ENCODE peak calls at places on chromosomes 5 and 9, in four cellular contexts. One of them, this sample, is unnamed.

GRCh38 chr5:173714551-173715428 is 98.3 kb upstream of the BOD1 start:
- DNase-seq in NCI-H774: no peak
- DNase-seq in stimulated activated CD4-positive, alpha-beta T cell treated with anti-CD3 and anti-CD28 coated beads, TNF-alpha, amount 100 ng/mL, for 4 hours: no peak
- DNase-seq in NAMALWA: no peak
- DNase-seq in this sample: no peak

GRCh38 chr9:126629007-126629674 is 15.4 kb downstream of the LMX1B start:
- DNase-seq in NCI-H774: no peak
- DNase-seq in stimulated activated CD4-positive, alpha-beta T cell treated with anti-CD3 and anti-CD28 coated beads, TNF-alpha, amount 100 ng/mL, for 4 hours: no peak
- DNase-seq in NAMALWA: no peak
- DNase-seq in this sample: no peak

GRCh38 chr5:150487199-150488061 is 20.5 kb upstream of the NDST1 start:
- DNase-seq in NCI-H774: no peak
- DNase-seq in stimulated activated CD4-positive, alpha-beta T cell treated with anti-CD3 and anti-CD28 coated beads, TNF-alpha, amount 100 ng/mL, for 4 hours: no peak
- DNase-seq in NAMALWA: peak
- DNase-seq in this sample: no peak

GRCh38 chr5:15799014-15799413 is 299.0 kb downstream of the FBXL7 start:
- DNase-seq in NCI-H774: no peak
- DNase-seq in stimulated activated CD4-positive, alpha-beta T cell treated with anti-CD3 and anti-CD28 coated beads, TNF-alpha, amount 100 ng/mL, for 4 hours: no peak
- DNase-seq in NAMALWA: no peak
- DNase-seq in this sample: no peak

GRCh38 chr5:76337949-76338589 is 65.0 kb upstream of the IQGAP2 start:
- DNase-seq in NCI-H774: no peak
- DNase-seq in stimulated activated CD4-positive, alpha-beta T cell treated with anti-CD3 and anti-CD28 coated beads, TNF-alpha, amount 100 ng/mL, for 4 hours: peak
- DNase-seq in NAMALWA: peak
- DNase-seq in this sample: peak

GRCh38 chr9:6557883-6558282 is 87.6 kb downstream of the GLDC start:
- DNase-seq in NCI-H774: no peak
- DNase-seq in stimulated activated CD4-positive, alpha-beta T cell treated with anti-CD3 and anti-CD28 coated beads, TNF-alpha, amount 100 ng/mL, for 4 hours: no peak
- DNase-seq in NAMALWA: no peak
- DNase-seq in this sample: no peak

GRCh38 chr5:78221964-78222451 is 72.5 kb downstream of the AP3B1 start:
- DNase-seq in NCI-H774: no peak
- DNase-seq in stimulated activated CD4-positive, alpha-beta T cell treated with anti-CD3 and anti-CD28 coated beads, TNF-alpha, amount 100 ng/mL, for 4 hours: no peak
- DNase-seq in NAMALWA: peak
- DNase-seq in this sample: peak

GRCh38 chr5:40233268-40233667 is 446.4 kb upstream of the PTGER4 start:
- DNase-seq in NCI-H774: no peak
- DNase-seq in stimulated activated CD4-positive, alpha-beta T cell treated with anti-CD3 and anti-CD28 coated beads, TNF-alpha, amount 100 ng/mL, for 4 hours: no peak
- DNase-seq in NAMALWA: no peak
- DNase-seq in this sample: no peak

GRCh38 chr5:151214614-151215545 is 9.0 kb downstream of the CCDC69 start:
- DNase-seq in NCI-H774: no peak
- DNase-seq in stimulated activated CD4-positive, alpha-beta T cell treated with anti-CD3 and anti-CD28 coated beads, TNF-alpha, amount 100 ng/mL, for 4 hours: no peak
- DNase-seq in NAMALWA: peak
- DNase-seq in this sample: no peak

GRCh38 chr5:160656961-160657570 is 194.9 kb downstream of the ATP10B start:
- DNase-seq in NCI-H774: no peak
- DNase-seq in stimulated activated CD4-positive, alpha-beta T cell treated with anti-CD3 and anti-CD28 coated beads, TNF-alpha, amount 100 ng/mL, for 4 hours: no peak
- DNase-seq in NAMALWA: no peak
- DNase-seq in this sample: no peak

GRCh38 chr5:100828071-100828689 is 74.9 kb downstream of the ST8SIA4 start:
- DNase-seq in NCI-H774: no peak
- DNase-seq in stimulated activated CD4-positive, alpha-beta T cell treated with anti-CD3 and anti-CD28 coated beads, TNF-alpha, amount 100 ng/mL, for 4 hours: no peak
- DNase-seq in NAMALWA: peak
- DNase-seq in this sample: no peak

GRCh38 chr5:141874262-141874964 is 3.8 kb downstream of the PCDH1 start:
- DNase-seq in NCI-H774: no peak
- DNase-seq in stimulated activated CD4-positive, alpha-beta T cell treated with anti-CD3 and anti-CD28 coated beads, TNF-alpha, amount 100 ng/mL, for 4 hours: no peak
- DNase-seq in NAMALWA: no peak
- DNase-seq in this sample: no peak

GRCh38 chr5:173663810-173664526 is 47.5 kb upstream of the BOD1 start:
- DNase-seq in NCI-H774: no peak
- DNase-seq in stimulated activated CD4-positive, alpha-beta T cell treated with anti-CD3 and anti-CD28 coated beads, TNF-alpha, amount 100 ng/mL, for 4 hours: no peak
- DNase-seq in NAMALWA: no peak
- DNase-seq in this sample: no peak

GRCh38 chr9:136808075-136808780 is 480 bp downstream of the RABL6 start:
- DNase-seq in NCI-H774: no peak
- DNase-seq in stimulated activated CD4-positive, alpha-beta T cell treated with anti-CD3 and anti-CD28 coated beads, TNF-alpha, amount 100 ng/mL, for 4 hours: peak
- DNase-seq in NAMALWA: peak
- DNase-seq in this sample: no peak

GRCh38 chr5:18745988-18746615 is 1111.8 kb downstream of the TAF11L14 start:
- DNase-seq in NCI-H774: peak
- DNase-seq in stimulated activated CD4-positive, alpha-beta T cell treated with anti-CD3 and anti-CD28 coated beads, TNF-alpha, amount 100 ng/mL, for 4 hours: peak
- DNase-seq in NAMALWA: peak
- DNase-seq in this sample: peak

GRCh38 chr5:132024789-132025402 is 13.4 kb upstream of the ACSL6 start:
- DNase-seq in NCI-H774: no peak
- DNase-seq in stimulated activated CD4-positive, alpha-beta T cell treated with anti-CD3 and anti-CD28 coated beads, TNF-alpha, amount 100 ng/mL, for 4 hours: no peak
- DNase-seq in NAMALWA: no peak
- DNase-seq in this sample: no peak

GRCh38 chr9:135343733-135344522 is 135.7 kb upstream of the PPP1R26 start:
- DNase-seq in NCI-H774: peak
- DNase-seq in stimulated activated CD4-positive, alpha-beta T cell treated with anti-CD3 and anti-CD28 coated beads, TNF-alpha, amount 100 ng/mL, for 4 hours: no peak
- DNase-seq in NAMALWA: peak
- DNase-seq in this sample: peak

GRCh38 chr9:91001146-91001611 is 199.6 kb downstream of the SYK start:
- DNase-seq in NCI-H774: peak
- DNase-seq in stimulated activated CD4-positive, alpha-beta T cell treated with anti-CD3 and anti-CD28 coated beads, TNF-alpha, amount 100 ng/mL, for 4 hours: no peak
- DNase-seq in NAMALWA: no peak
- DNase-seq in this sample: peak

GRCh38 chr5:32283539-32284377 is 29.0 kb downstream of the MTMR12 start:
- DNase-seq in NCI-H774: no peak
- DNase-seq in stimulated activated CD4-positive, alpha-beta T cell treated with anti-CD3 and anti-CD28 coated beads, TNF-alpha, amount 100 ng/mL, for 4 hours: no peak
- DNase-seq in NAMALWA: no peak
- DNase-seq in this sample: no peak

GRCh38 chr5:154722097-154722496 is 33.1 kb upstream of the LARP1 start:
- DNase-seq in NCI-H774: no peak
- DNase-seq in stimulated activated CD4-positive, alpha-beta T cell treated with anti-CD3 and anti-CD28 coated beads, TNF-alpha, amount 100 ng/mL, for 4 hours: no peak
- DNase-seq in NAMALWA: no peak
- DNase-seq in this sample: no peak

GRCh38 chr5:144484124-144484897 is 313.6 kb downstream of the KCTD16 start:
- DNase-seq in NCI-H774: no peak
- DNase-seq in stimulated activated CD4-positive, alpha-beta T cell treated with anti-CD3 and anti-CD28 coated beads, TNF-alpha, amount 100 ng/mL, for 4 hours: no peak
- DNase-seq in NAMALWA: no peak
- DNase-seq in this sample: no peak

GRCh38 chr5:145889611-145890010 is 16.8 kb upstream of the GRXCR2 start:
- DNase-seq in NCI-H774: no peak
- DNase-seq in stimulated activated CD4-positive, alpha-beta T cell treated with anti-CD3 and anti-CD28 coated beads, TNF-alpha, amount 100 ng/mL, for 4 hours: no peak
- DNase-seq in NAMALWA: no peak
- DNase-seq in this sample: no peak

GRCh38 chr5:388266-389196 is 54.4 kb upstream of the EXOC3 start:
- DNase-seq in NCI-H774: peak
- DNase-seq in stimulated activated CD4-positive, alpha-beta T cell treated with anti-CD3 and anti-CD28 coated beads, TNF-alpha, amount 100 ng/mL, for 4 hours: no peak
- DNase-seq in NAMALWA: no peak
- DNase-seq in this sample: no peak

GRCh38 chr5:151037561-151038291 is 17.3 kb downstream of the GPX3 start:
- DNase-seq in NCI-H774: no peak
- DNase-seq in stimulated activated CD4-positive, alpha-beta T cell treated with anti-CD3 and anti-CD28 coated beads, TNF-alpha, amount 100 ng/mL, for 4 hours: no peak
- DNase-seq in NAMALWA: no peak
- DNase-seq in this sample: no peak

GRCh38 chr5:37637165-37637845 is 202.5 kb downstream of the GDNF start:
- DNase-seq in NCI-H774: no peak
- DNase-seq in stimulated activated CD4-positive, alpha-beta T cell treated with anti-CD3 and anti-CD28 coated beads, TNF-alpha, amount 100 ng/mL, for 4 hours: no peak
- DNase-seq in NAMALWA: no peak
- DNase-seq in this sample: no peak

GRCh38 chr9:128628471-128629048 is 28.1 kb downstream of the DYNC2I2 start:
- DNase-seq in NCI-H774: no peak
- DNase-seq in stimulated activated CD4-positive, alpha-beta T cell treated with anti-CD3 and anti-CD28 coated beads, TNF-alpha, amount 100 ng/mL, for 4 hours: no peak
- DNase-seq in NAMALWA: no peak
- DNase-seq in this sample: no peak

GRCh38 chr5:173333900-173334685 is 5.9 kb upstream of the STC2 start:
- DNase-seq in NCI-H774: no peak
- DNase-seq in stimulated activated CD4-positive, alpha-beta T cell treated with anti-CD3 and anti-CD28 coated beads, TNF-alpha, amount 100 ng/mL, for 4 hours: no peak
- DNase-seq in NAMALWA: no peak
- DNase-seq in this sample: no peak

GRCh38 chr9:90965911-90966290 is 164.3 kb downstream of the SYK start:
- DNase-seq in NCI-H774: no peak
- DNase-seq in stimulated activated CD4-positive, alpha-beta T cell treated with anti-CD3 and anti-CD28 coated beads, TNF-alpha, amount 100 ng/mL, for 4 hours: no peak
- DNase-seq in NAMALWA: no peak
- DNase-seq in this sample: no peak

GRCh38 chr9:126788046-126788445 is 16.8 kb upstream of the ZBTB43 start:
- DNase-seq in NCI-H774: no peak
- DNase-seq in stimulated activated CD4-positive, alpha-beta T cell treated with anti-CD3 and anti-CD28 coated beads, TNF-alpha, amount 100 ng/mL, for 4 hours: no peak
- DNase-seq in NAMALWA: no peak
- DNase-seq in this sample: no peak

GRCh38 chr5:113255579-113256210 is 179.1 kb downstream of the TSSK1B start:
- DNase-seq in NCI-H774: no peak
- DNase-seq in stimulated activated CD4-positive, alpha-beta T cell treated with anti-CD3 and anti-CD28 coated beads, TNF-alpha, amount 100 ng/mL, for 4 hours: no peak
- DNase-seq in NAMALWA: no peak
- DNase-seq in this sample: no peak

GRCh38 chr9:87667164-87667738 is 58.7 kb upstream of the CTSL start:
- DNase-seq in NCI-H774: no peak
- DNase-seq in stimulated activated CD4-positive, alpha-beta T cell treated with anti-CD3 and anti-CD28 coated beads, TNF-alpha, amount 100 ng/mL, for 4 hours: no peak
- DNase-seq in NAMALWA: peak
- DNase-seq in this sample: no peak

GRCh38 chr9:35906923-35907699 is 1.1 kb downstream of the HRCT1 start:
- DNase-seq in NCI-H774: no peak
- DNase-seq in stimulated activated CD4-positive, alpha-beta T cell treated with anti-CD3 and anti-CD28 coated beads, TNF-alpha, amount 100 ng/mL, for 4 hours: no peak
- DNase-seq in NAMALWA: no peak
- DNase-seq in this sample: no peak

GRCh38 chr5:66494437-66494836 is 101.8 kb upstream of the MAST4 start:
- DNase-seq in NCI-H774: no peak
- DNase-seq in stimulated activated CD4-positive, alpha-beta T cell treated with anti-CD3 and anti-CD28 coated beads, TNF-alpha, amount 100 ng/mL, for 4 hours: no peak
- DNase-seq in NAMALWA: peak
- DNase-seq in this sample: peak

GRCh38 chr5:172493906-172494305 is 39.6 kb upstream of the SH3PXD2B start:
- DNase-seq in NCI-H774: no peak
- DNase-seq in stimulated activated CD4-positive, alpha-beta T cell treated with anti-CD3 and anti-CD28 coated beads, TNF-alpha, amount 100 ng/mL, for 4 hours: no peak
- DNase-seq in NAMALWA: no peak
- DNase-seq in this sample: no peak

GRCh38 chr5:115641948-115642347 is 16.1 kb upstream of the TMED7 start:
- DNase-seq in NCI-H774: no peak
- DNase-seq in stimulated activated CD4-positive, alpha-beta T cell treated with anti-CD3 and anti-CD28 coated beads, TNF-alpha, amount 100 ng/mL, for 4 hours: no peak
- DNase-seq in NAMALWA: no peak
- DNase-seq in this sample: no peak

This sample was measured in HAP-1.